ENCODE peak calls at places on chromosomes 3 and 15, in nine cellular contexts. D, P, S, U, J, O, Q, I and M are unnamed samples.
A peak's percentile ranks its signal among the peaks of the same experiment; 100 is the strongest.

GRCh38 chr3:187777331-187778046 is 32.2 kb upstream of the BCL6 start:
- DNase-seq in D (no peak), P (no peak), S (peak; percentile 90), U (no peak), J (no peak), O (no peak), Q (peak; percentile 18), I (no peak), M (no peak)

GRCh38 chr3:94061297-94061696 is 1.4 kb downstream of the DHFR2 start:
- DNase-seq in D (no peak), P (no peak), S (no peak), U (no peak), J (no peak), O (no peak), Q (no peak), I (no peak), M (no peak)

GRCh38 chr3:191438150-191438814 is 22.7 kb upstream of the PYDC2 start:
- DNase-seq in D (no peak), P (no peak), S (no peak), U (no peak), J (no peak), O (no peak), Q (no peak), I (no peak), M (no peak)

GRCh38 chr3:151838574-151839312 is 24.8 kb downstream of the AADAC start:
- DNase-seq in D (peak; percentile 65), P (peak; percentile 58), S (peak; percentile 88), U (peak; percentile 91), J (peak; percentile 28), O (no peak), Q (peak; percentile 83), I (no peak), M (peak; percentile 30)

GRCh38 chr15:56496635-56497034 is 31.7 kb upstream of the MNS1 start:
- DNase-seq in D (peak; percentile 88), P (peak; percentile 46), S (peak; percentile 73), U (peak; percentile 76), J (no peak), O (no peak), Q (peak; percentile 80), I (no peak), M (peak; percentile 49)

GRCh38 chr3:182947892-182948291 is 32.4 kb downstream of the DCUN1D1 start:
- DNase-seq in D (peak; percentile 41), P (no peak), S (peak; percentile 62), U (peak; percentile 27), J (no peak), O (no peak), Q (no peak), I (no peak), M (no peak)

GRCh38 chr3:177538064-177538742 is 340.9 kb upstream of the TBL1XR1 start:
- DNase-seq in D (no peak), P (peak; percentile 51), S (no peak), U (peak; percentile 12), J (peak; percentile 35), O (no peak), Q (peak; percentile 73), I (peak; percentile 31), M (no peak)

GRCh38 chr3:17320266-17320665 is 422.2 kb downstream of the TBC1D5 start:
- DNase-seq in D (no peak), P (no peak), S (no peak), U (no peak), J (no peak), O (no peak), Q (peak; percentile 16), I (no peak), M (no peak)

GRCh38 chr15:92801774-92802464 is 98.2 kb upstream of the CHD2 start:
- DNase-seq in D (no peak), P (peak; percentile 73), S (peak; percentile 72), U (no peak), J (no peak), O (peak; percentile 81), Q (peak; percentile 97), I (peak; percentile 68), M (no peak)

GRCh38 chr3:39332525-39332924 is 3.0 kb downstream of the CCR8 start:
- DNase-seq in D (no peak), P (no peak), S (no peak), U (no peak), J (no peak), O (no peak), Q (no peak), I (no peak), M (no peak)

GRCh38 chr3:57755368-57756021 is 614 bp upstream of the SLMAP start:
- DNase-seq in D (peak; percentile 77), P (no peak), S (peak; percentile 79), U (peak; percentile 85), J (no peak), O (no peak), Q (peak; percentile 51), I (no peak), M (peak; percentile 33)

GRCh38 chr3:197088370-197088769 is 58.8 kb upstream of the MELTF start:
- DNase-seq in D (peak; percentile 4), P (no peak), S (no peak), U (no peak), J (no peak), O (no peak), Q (no peak), I (no peak), M (no peak)

GRCh38 chr3:71482771-71483170 is 100.8 kb downstream of the FOXP1 start:
- DNase-seq in D (no peak), P (no peak), S (no peak), U (no peak), J (no peak), O (no peak), Q (no peak), I (no peak), M (no peak)

GRCh38 chr3:158781859-158782258 is 20.0 kb upstream of the MFSD1 start:
- DNase-seq in D (no peak), P (no peak), S (no peak), U (no peak), J (no peak), O (no peak), Q (no peak), I (no peak), M (no peak)

GRCh38 chr3:158782283-158782682 is 19.6 kb upstream of the MFSD1 start:
- DNase-seq in D (no peak), P (no peak), S (no peak), U (no peak), J (no peak), O (no peak), Q (no peak), I (no peak), M (no peak)

GRCh38 chr3:158783051-158783450 is 18.8 kb upstream of the MFSD1 start:
- DNase-seq in D (no peak), P (no peak), S (no peak), U (no peak), J (no peak), O (no peak), Q (no peak), I (no peak), M (no peak)

GRCh38 chr3:158777171-158777873 is 24.5 kb upstream of the MFSD1 start:
- DNase-seq in D (no peak), P (no peak), S (no peak), U (no peak), J (no peak), O (no peak), Q (no peak), I (no peak), M (no peak)

DNA sequence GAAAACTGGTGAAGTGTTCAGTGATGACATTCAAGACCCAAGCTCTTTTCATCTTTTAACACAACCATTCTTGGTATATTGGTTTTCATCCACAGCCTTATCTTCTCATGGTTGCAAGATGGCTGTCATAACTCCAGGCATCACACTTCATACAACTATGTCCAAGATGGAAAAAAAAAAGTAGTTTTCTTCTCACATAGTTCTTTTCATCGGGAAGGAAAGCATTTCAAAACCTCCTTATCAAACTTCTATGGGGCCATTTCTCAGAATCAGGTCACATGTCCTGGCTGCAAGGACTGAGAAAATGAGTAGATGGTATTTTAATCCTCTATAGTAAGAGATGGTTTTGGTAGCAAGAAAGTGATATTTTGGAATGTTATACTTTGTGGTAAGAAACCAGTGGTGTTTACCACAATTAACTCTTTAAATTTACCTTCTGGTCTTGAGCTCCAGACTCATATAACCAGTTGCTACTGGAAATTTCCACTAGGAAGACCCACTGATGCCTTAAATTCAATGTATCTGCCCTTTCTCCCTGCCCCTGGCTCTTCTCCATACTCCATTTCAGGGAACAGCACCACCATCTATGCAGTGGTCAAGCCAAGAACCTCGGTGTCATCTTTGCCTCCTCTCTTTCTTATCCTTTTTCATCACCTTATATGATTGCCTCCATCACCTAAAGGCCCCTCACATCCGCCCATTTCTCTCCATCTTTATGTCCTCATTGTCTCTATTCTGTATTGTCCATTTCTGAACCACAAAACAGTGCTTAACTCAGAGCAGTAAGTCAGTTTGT is 20.9 kb upstream of the MFSD1 start:
- DNase-seq in D (no peak), P (no peak), S (no peak), U (no peak), J (no peak), O (no peak), Q (no peak), I (no peak), M (no peak)
- H3K4me3 ChIP-seq in D (no peak overlapping the region), P (no peak overlapping the region), S (no peak overlapping the region), U (no peak overlapping the region), J (no peak overlapping the region), O (no peak overlapping the region), Q (no peak overlapping the region), I (no peak overlapping the region), M (no peak overlapping the region)

GRCh38 chr3:126659915-126660886 is 5.3 kb upstream of the TXNRD3 start:
- DNase-seq in D (no peak), P (no peak), S (peak; percentile 56), U (peak; percentile 74), J (no peak), O (no peak), Q (no peak), I (no peak), M (no peak)
- TF ChIP-seq CTCF in D (peak; percentile 16), P (no peak), S (peak; percentile 51), U (peak; percentile 35), J (no peak), O (no peak), Q (peak; percentile 30), I (peak; percentile 12), M (peak; percentile 34)

DNA sequence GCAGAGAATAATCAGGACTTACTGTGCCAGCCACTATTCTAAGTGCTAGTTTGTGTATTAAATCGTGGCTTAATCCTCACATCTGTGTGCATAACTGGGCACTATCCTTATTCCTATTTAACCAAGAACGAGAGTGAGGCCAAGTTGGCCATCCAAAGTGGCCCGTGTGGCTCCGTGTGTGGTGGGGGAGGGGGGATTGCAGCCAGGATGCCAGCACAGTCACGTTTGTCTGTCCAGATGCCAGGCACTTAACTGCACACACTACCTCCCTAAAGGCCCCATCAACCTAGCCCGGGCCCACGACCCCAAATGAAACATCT is 64.4 kb upstream of the POLG start:
- DNase-seq in D (no peak), P (no peak), S (no peak), U (no peak), J (no peak), O (no peak), Q (no peak), I (no peak), M (no peak)
- H3K4me3 ChIP-seq in D (no peak overlapping the region), P (no peak overlapping the region), S (peak overlapping the region; percentile 73), U (peak overlapping the region; percentile 57), J (no peak overlapping the region), O (no peak overlapping the region), Q (no peak overlapping the region), I (peak overlapping the region; percentile 56), M (peak overlapping the region; percentile 69)

DNA sequence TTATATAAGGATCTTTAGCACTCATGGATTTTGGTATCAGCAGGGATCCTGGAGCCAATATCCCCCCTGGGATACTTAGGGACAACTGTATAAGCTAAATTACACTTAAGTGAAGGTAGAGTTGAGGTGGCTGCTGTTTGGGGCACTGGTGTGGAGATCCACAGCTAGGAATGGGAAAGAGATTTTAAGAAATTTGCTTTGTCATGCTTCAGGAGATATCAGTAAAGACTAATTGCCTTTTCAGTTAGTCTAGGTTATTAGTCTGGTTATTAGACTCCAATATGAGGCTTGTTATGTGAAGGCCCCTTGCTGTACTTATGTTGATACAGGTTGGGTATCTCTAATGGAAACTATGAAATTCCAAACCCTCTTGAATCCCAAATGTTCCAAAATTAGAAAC is 1.2 kb upstream of the SECISBP2L start:
- DNase-seq in D (no peak), P (no peak), S (no peak), U (no peak), J (no peak), O (no peak), Q (no peak), I (no peak), M (no peak)
- TF ChIP-seq CTCF in D (no peak), P (no peak), S (no peak), U (no peak), J (no peak), O (no peak), Q (no peak), I (no peak), M (no peak)